ENCODE peak calls at places on chromosome 2, in ten cellular contexts. H is activated CD8-positive, alpha-beta memory T cell treated with anti-CD3 and anti-CD28 coated beads for 24 hours; U is cardiac muscle cell; S is neural progenitor cell; G is caudate nucleus; E is pancreas; T is cardiac fibroblast; X is activated effector memory CD4-positive, alpha-beta T cell treated with anti-CD3 and anti-CD28 coated beads, Interleukin-2, amount 50 U/mL, for 16 hours; L is Caki2; D is K562. P is an unnamed sample.

GRCh38 chr2:85273732-85274731 is 53.8 kb downstream of the TGOLN2 start:
- DNase-seq in D (no peak), H (no peak), X (no peak), L (peak), G (no peak), S (no peak), T (peak), U (peak), E (no peak), P (peak)

GRCh38 chr2:142495141-142495540 is 364.3 kb upstream of the LRP1B start:
- DNase-seq in S (no peak), E (no peak), H (no peak), X (no peak), L (no peak), D (no peak), G (no peak), T (no peak), U (no peak), P (no peak)

GRCh38 chr2:134448650-134449049 is 194.8 kb downstream of the MGAT5 start:
- DNase-seq in H (no peak), E (no peak), U (no peak), D (no peak), T (no peak), L (no peak), X (no peak), S (no peak), G (no peak), P (no peak)

GRCh38 chr2:167335627-167336026 is 447.3 kb downstream of the XIRP2 start:
- DNase-seq in T (peak), H (no peak), L (no peak), E (no peak), U (no peak), S (no peak), G (no peak), X (no peak), D (no peak), P (peak)

GRCh38 chr2:128557841-128558241 is 239.2 kb upstream of the HS6ST1 start:
- DNase-seq in E (no peak), U (no peak), T (peak), L (no peak), G (no peak), S (no peak), X (no peak), H (no peak), D (no peak), P (no peak)

GRCh38 chr2:26522325-26523120 is 44.6 kb upstream of the OTOF start:
- DNase-seq in X (peak), T (peak), E (no peak), H (no peak), S (no peak), G (no peak), U (no peak), L (no peak), D (no peak), P (no peak)

GRCh38 chr2:226797289-226797988 is 2.2 kb downstream of the IRS1 start:
- DNase-seq in E (peak), L (no peak), G (no peak), H (peak), T (peak), S (no peak), D (no peak), X (no peak), U (no peak), P (no peak)

GRCh38 chr2:128366746-128367511 is 48.3 kb upstream of the HS6ST1 start:
- DNase-seq in X (peak), G (no peak), U (no peak), S (no peak), H (no peak), D (no peak), L (no peak), T (no peak), E (peak), P (no peak)

GRCh38 chr2:219420687-219421086 is 2.5 kb downstream of the DES start:
- DNase-seq in H (no peak), T (no peak), L (no peak), E (no peak), D (no peak), G (no peak), X (no peak), S (no peak), U (no peak), P (no peak)

GRCh38 chr2:1641498-1641897 is 102.8 kb downstream of the PXDN start:
- DNase-seq in X (no peak), H (no peak), E (no peak), G (no peak), S (peak), L (no peak), D (no peak), T (no peak), U (peak), P (no peak)

GRCh38 chr2:70984576-70985282 is 6.3 kb downstream of the ANKRD53 start:
- DNase-seq in G (no peak), S (peak), L (no peak), D (peak), X (peak), E (peak), T (peak), H (peak), U (peak), P (peak)

GRCh38 chr2:112006076-112006410 is 49.0 kb upstream of the TMEM87B start:
- DNase-seq in L (no peak), D (no peak), T (peak), G (no peak), X (no peak), H (no peak), S (no peak), U (no peak), E (no peak), P (peak)

GRCh38 chr2:192029089-192029488 is 165.6 kb downstream of the TMEFF2 start:
- DNase-seq in L (peak), S (peak), X (no peak), E (no peak), D (peak), H (no peak), G (no peak), U (no peak), T (peak), P (peak)

GRCh38 chr2:53880756-53881155 is 21.0 kb upstream of the GPR75 start:
- DNase-seq in X (no peak), G (no peak), H (no peak), U (no peak), T (peak), D (no peak), S (no peak), L (no peak), E (no peak), P (peak)

GRCh38 chr2:188511346-188511745 is 219.7 kb downstream of the GULP1 start:
- DNase-seq in H (no peak), U (no peak), D (no peak), E (no peak), S (peak), T (no peak), L (no peak), X (no peak), G (no peak), P (no peak)

GRCh38 chr2:156333951-156334495 is 1.5 kb upstream of the NR4A2 start:
- DNase-seq in U (peak), D (peak), X (peak), G (peak), E (peak), H (peak), L (peak), S (peak), T (peak), P (peak)